ENCODE peak calls at places on chromosome 10, in nine cellular contexts. One of them, this sample, is unnamed.

GRCh38 chr10:11382187-11382586 is 229.3 kb downstream of the USP6NL start:
- DNase-seq in NCI-H2171 treated with DMSO at 0.1 percent for 48 hours: no peak
- DNase-seq in amniotic stem cell: no peak
- DNase-seq in HEK293T: no peak
- DNase-seq in mucosa of gallbladder: no peak
- DNase-seq in nucleus accumbens: no peak
- DNase-seq in hippocampal formation: no peak
- DNase-seq in mesendoderm: no peak
- DNase-seq in EL: no peak
- DNase-seq in this sample: no peak

GRCh38 chr10:11824825-11825224 is 1.7 kb downstream of the PROSER2 start:
- DNase-seq in EL: no peak
- DNase-seq in HEK293T: peak
- DNase-seq in NCI-H2171 treated with DMSO at 0.1 percent for 48 hours: no peak
- DNase-seq in nucleus accumbens: no peak
- DNase-seq in hippocampal formation: no peak
- DNase-seq in mesendoderm: no peak
- DNase-seq in amniotic stem cell: no peak
- DNase-seq in mucosa of gallbladder: peak
- DNase-seq in this sample: peak

GRCh38 chr10:58137813-58138212 is 129.9 kb downstream of the IPMK start:
- DNase-seq in HEK293T: no peak
- DNase-seq in NCI-H2171 treated with DMSO at 0.1 percent for 48 hours: peak
- DNase-seq in hippocampal formation: no peak
- DNase-seq in mucosa of gallbladder: no peak
- DNase-seq in mesendoderm: no peak
- DNase-seq in EL: no peak
- DNase-seq in nucleus accumbens: no peak
- DNase-seq in amniotic stem cell: no peak
- DNase-seq in this sample: no peak

GRCh38 chr10:50579491-50580259 is 44.1 kb downstream of the SGMS1 start:
- DNase-seq in HEK293T: no peak
- DNase-seq in amniotic stem cell: no peak
- DNase-seq in hippocampal formation: no peak
- DNase-seq in nucleus accumbens: no peak
- DNase-seq in mucosa of gallbladder: no peak
- DNase-seq in mesendoderm: no peak
- DNase-seq in NCI-H2171 treated with DMSO at 0.1 percent for 48 hours: no peak
- DNase-seq in EL: no peak
- DNase-seq in this sample: no peak

GRCh38 chr10:120490288-120490687 is 33.3 kb downstream of the PLPP4 start:
- DNase-seq in mesendoderm: peak
- DNase-seq in nucleus accumbens: no peak
- DNase-seq in hippocampal formation: no peak
- DNase-seq in amniotic stem cell: no peak
- DNase-seq in NCI-H2171 treated with DMSO at 0.1 percent for 48 hours: no peak
- DNase-seq in HEK293T: no peak
- DNase-seq in EL: no peak
- DNase-seq in mucosa of gallbladder: no peak
- DNase-seq in this sample: no peak

GRCh38 chr10:95788830-95789229 is 32.9 kb downstream of the ENTPD1 start:
- DNase-seq in mucosa of gallbladder: no peak
- DNase-seq in HEK293T: no peak
- DNase-seq in hippocampal formation: no peak
- DNase-seq in NCI-H2171 treated with DMSO at 0.1 percent for 48 hours: no peak
- DNase-seq in EL: peak
- DNase-seq in nucleus accumbens: no peak
- DNase-seq in amniotic stem cell: peak
- DNase-seq in mesendoderm: no peak
- DNase-seq in this sample: no peak

GRCh38 chr10:119658274-119658673 is 7.1 kb downstream of the BAG3 start:
- DNase-seq in nucleus accumbens: no peak
- DNase-seq in amniotic stem cell: peak
- DNase-seq in NCI-H2171 treated with DMSO at 0.1 percent for 48 hours: no peak
- DNase-seq in EL: peak
- DNase-seq in hippocampal formation: no peak
- DNase-seq in mucosa of gallbladder: peak
- DNase-seq in mesendoderm: peak
- DNase-seq in HEK293T: no peak
- DNase-seq in this sample: peak

GRCh38 chr10:44383749-44384600 is 922 bp downstream of the CXCL12 start:
- DNase-seq in mucosa of gallbladder: no peak
- DNase-seq in mesendoderm: peak
- DNase-seq in EL: peak
- DNase-seq in nucleus accumbens: no peak
- DNase-seq in amniotic stem cell: no peak
- DNase-seq in HEK293T: no peak
- DNase-seq in hippocampal formation: no peak
- DNase-seq in NCI-H2171 treated with DMSO at 0.1 percent for 48 hours: peak
- DNase-seq in this sample: no peak

GRCh38 chr10:73940634-73941221 is 29.8 kb downstream of the PLAU start:
- DNase-seq in HEK293T: peak
- DNase-seq in hippocampal formation: peak
- DNase-seq in EL: peak
- DNase-seq in mesendoderm: peak
- DNase-seq in nucleus accumbens: peak
- DNase-seq in mucosa of gallbladder: peak
- DNase-seq in NCI-H2171 treated with DMSO at 0.1 percent for 48 hours: peak
- DNase-seq in amniotic stem cell: peak
- DNase-seq in this sample: peak

GRCh38 chr10:19570143-19570542 is 246.1 kb upstream of the PLXDC2 start:
- DNase-seq in EL: no peak
- DNase-seq in amniotic stem cell: no peak
- DNase-seq in hippocampal formation: no peak
- DNase-seq in mucosa of gallbladder: no peak
- DNase-seq in HEK293T: no peak
- DNase-seq in NCI-H2171 treated with DMSO at 0.1 percent for 48 hours: no peak
- DNase-seq in nucleus accumbens: no peak
- DNase-seq in mesendoderm: no peak
- DNase-seq in this sample: no peak

GRCh38 chr10:21617267-21617666 is 83.2 kb downstream of the MLLT10 start:
- DNase-seq in EL: no peak
- DNase-seq in mesendoderm: no peak
- DNase-seq in nucleus accumbens: no peak
- DNase-seq in hippocampal formation: no peak
- DNase-seq in mucosa of gallbladder: no peak
- DNase-seq in HEK293T: no peak
- DNase-seq in NCI-H2171 treated with DMSO at 0.1 percent for 48 hours: no peak
- DNase-seq in amniotic stem cell: no peak
- DNase-seq in this sample: no peak

GRCh38 chr10:48609441-48609840 is 4.6 kb upstream of the ARHGAP22 start:
- DNase-seq in mesendoderm: no peak
- DNase-seq in amniotic stem cell: no peak
- DNase-seq in nucleus accumbens: no peak
- DNase-seq in HEK293T: no peak
- DNase-seq in NCI-H2171 treated with DMSO at 0.1 percent for 48 hours: no peak
- DNase-seq in mucosa of gallbladder: peak
- DNase-seq in hippocampal formation: no peak
- DNase-seq in EL: no peak
- DNase-seq in this sample: no peak

GRCh38 chr10:110432084-110432483 is 65.6 kb upstream of the DUSP5 start:
- DNase-seq in amniotic stem cell: no peak
- DNase-seq in mesendoderm: no peak
- DNase-seq in hippocampal formation: no peak
- DNase-seq in nucleus accumbens: no peak
- DNase-seq in mucosa of gallbladder: no peak
- DNase-seq in HEK293T: no peak
- DNase-seq in NCI-H2171 treated with DMSO at 0.1 percent for 48 hours: no peak
- DNase-seq in EL: no peak
- DNase-seq in this sample: no peak

GRCh38 chr10:29392376-29393021 is 103.6 kb downstream of the LYZL1 start:
- DNase-seq in nucleus accumbens: no peak
- DNase-seq in HEK293T: peak
- DNase-seq in amniotic stem cell: peak
- DNase-seq in EL: peak
- DNase-seq in hippocampal formation: peak
- DNase-seq in mucosa of gallbladder: peak
- DNase-seq in mesendoderm: peak
- DNase-seq in NCI-H2171 treated with DMSO at 0.1 percent for 48 hours: peak
- DNase-seq in this sample: peak

GRCh38 chr10:71684356-71685173 is 35.0 kb downstream of the C10orf105 start:
- DNase-seq in mesendoderm: peak
- DNase-seq in nucleus accumbens: no peak
- DNase-seq in NCI-H2171 treated with DMSO at 0.1 percent for 48 hours: peak
- DNase-seq in EL: no peak
- DNase-seq in hippocampal formation: no peak
- DNase-seq in HEK293T: no peak
- DNase-seq in amniotic stem cell: no peak
- DNase-seq in mucosa of gallbladder: no peak
- DNase-seq in this sample: peak

GRCh38 chr10:93493162-93493561 is 3.2 kb upstream of the CEP55 start:
- DNase-seq in nucleus accumbens: no peak
- DNase-seq in mesendoderm: peak
- DNase-seq in NCI-H2171 treated with DMSO at 0.1 percent for 48 hours: no peak
- DNase-seq in HEK293T: peak
- DNase-seq in amniotic stem cell: no peak
- DNase-seq in EL: no peak
- DNase-seq in mucosa of gallbladder: no peak
- DNase-seq in hippocampal formation: no peak
- DNase-seq in this sample: no peak

GRCh38 chr10:68086910-68087309 is 11.8 kb upstream of the HERC4 start:
- DNase-seq in mesendoderm: no peak
- DNase-seq in nucleus accumbens: no peak
- DNase-seq in hippocampal formation: no peak
- DNase-seq in mucosa of gallbladder: no peak
- DNase-seq in EL: no peak
- DNase-seq in amniotic stem cell: no peak
- DNase-seq in HEK293T: no peak
- DNase-seq in NCI-H2171 treated with DMSO at 0.1 percent for 48 hours: no peak
- DNase-seq in this sample: no peak